ENCODE peak calls at places on chromosomes 13 and 19, in four cellular contexts. C, L, A and T are unnamed samples.
A peak's percentile ranks its signal among the peaks of the same experiment; 100 is the strongest.

GRCh38 chr19:46571495-46571894 is 29.6 kb upstream of the CALM3 start:
- DNase-seq in C (peak; percentile 91), A (peak; percentile 46), L (peak; percentile 72), T (peak; percentile 30)

GRCh38 chr13:113785051-113786010 is 26.3 kb downstream of the TMEM255B start:
- DNase-seq in C (no peak), A (peak; percentile 48), L (no peak), T (peak; percentile 81)

GRCh38 chr19:33397536-33398360 is 24.2 kb downstream of the CEBPG start:
- DNase-seq in A (no peak), C (no peak), L (peak; percentile 66), T (no peak)

GRCh38 chr13:57739089-57739488 is 107.5 kb downstream of the PCDH17 start:
- DNase-seq in C (peak; percentile 17), A (no peak), L (no peak), T (no peak)

GRCh38 chr13:113951246-113951999 is 22.5 kb downstream of the C13orf46 start:
- DNase-seq in L (peak; percentile 70), C (peak; percentile 79), A (peak; percentile 57), T (peak; percentile 80)

GRCh38 chr19:38649305-38650179 is 2.1 kb downstream of the ACTN4 start:
- DNase-seq in A (no peak), C (peak; percentile 49), L (no peak), T (peak; percentile 49)

GRCh38 chr19:42433503-42434260 is 6.5 kb upstream of the LIPE start:
- DNase-seq in C (peak; percentile 86), A (no peak), L (peak; percentile 88), T (peak; percentile 36)

GRCh38 chr13:40194204-40194806 is 472.1 kb downstream of the FOXO1 start:
- DNase-seq in C (no peak), A (no peak), L (no peak), T (peak; percentile 60)

GRCh38 chr13:27201661-27202060 is 30.1 kb upstream of the USP12 start:
- DNase-seq in A (no peak), L (no peak), C (no peak), T (peak; percentile 29)

GRCh38 chr19:32691952-32692726 is 518 bp downstream of the NUDT19 start:
- DNase-seq in L (peak; percentile 73), A (no peak), C (peak; percentile 65), T (peak; percentile 86)

GRCh38 chr13:54196684-54197083 is 1168.1 kb downstream of the OLFM4 start:
- DNase-seq in L (no peak), A (no peak), C (no peak), T (no peak)

GRCh38 chr13:100957741-100958140 is 283.1 kb upstream of the TMTC4 start:
- DNase-seq in A (no peak), L (no peak), C (no peak), T (no peak)

GRCh38 chr19:55454787-55455243 is 6.6 kb downstream of the ISOC2 start:
- DNase-seq in C (peak; percentile 85), L (peak; percentile 71), A (no peak), T (peak; percentile 70)

GRCh38 chr19:35793381-35794165 is 18.2 kb downstream of the ARHGAP33 start:
- DNase-seq in L (no peak), C (no peak), A (no peak), T (peak; percentile 88)

GRCh38 chr19:5288347-5288739 is 52.3 kb downstream of the PTPRS start:
- DNase-seq in L (no peak), C (no peak), A (no peak), T (peak; percentile 21)

GRCh38 chr13:46831588-46832194 is 34.7 kb upstream of the ESD start:
- DNase-seq in L (peak; percentile 61), A (peak; percentile 51), C (peak; percentile 71), T (peak; percentile 57)

GRCh38 chr13:94239135-94239534 is 240.3 kb downstream of the DCT start:
- DNase-seq in L (no peak), A (no peak), C (no peak), T (peak; percentile 85)

GRCh38 chr19:2775556-2776430 is 7.3 kb downstream of the SGTA start:
- DNase-seq in C (no peak), L (no peak), A (no peak), T (peak; percentile 35)

GRCh38 chr13:39684531-39685137 is 29.2 kb downstream of the COG6 start:
- DNase-seq in L (peak; percentile 64), A (peak; percentile 15), C (peak; percentile 72), T (peak; percentile 81)

GRCh38 chr13:39016789-39017188 is 21.1 kb downstream of the PROSER1 start:
- DNase-seq in A (peak; percentile 16), L (peak; percentile 68), C (peak; percentile 65), T (peak; percentile 38)

GRCh38 chr13:70370924-70371323 is 262.7 kb upstream of the KLHL1 start:
- DNase-seq in L (peak; percentile 28), A (no peak), C (peak; percentile 9), T (no peak)

GRCh38 chr19:49120325-49120683 is 960 bp downstream of the PPFIA3 start:
- DNase-seq in A (no peak), L (no peak), C (no peak), T (no peak)

GRCh38 chr19:18436651-18437478 is 1.1 kb downstream of the ISYNA1 start:
- DNase-seq in C (peak; percentile 96), L (peak; percentile 92), A (no peak), T (peak; percentile 85)

GRCh38 chr13:67408823-67409222 is 178.7 kb upstream of the PCDH9 start:
- DNase-seq in A (no peak), L (no peak), C (peak; percentile 2), T (no peak)

GRCh38 chr19:30217461-30217860 is 154.7 kb upstream of the ZNF536 start:
- DNase-seq in L (no peak), A (no peak), C (no peak), T (no peak)

GRCh38 chr13:100112186-100112838 is 23.4 kb downstream of the PCCA start:
- DNase-seq in L (no peak), C (no peak), A (no peak), T (no peak)

GRCh38 chr13:89925107-89925506 is 1422.4 kb upstream of the MIR17HG start:
- DNase-seq in A (peak; percentile 10), L (peak; percentile 57), C (peak; percentile 72), T (peak; percentile 42)

GRCh38 chr13:65907656-65908441 is 1322.3 kb downstream of the PCDH9 start:
- DNase-seq in A (no peak), L (no peak), C (no peak), T (no peak)

GRCh38 chr19:3516675-3517207 is 10.6 kb downstream of the FZR1 start:
- DNase-seq in C (no peak), A (no peak), L (no peak), T (no peak)

GRCh38 chr19:38588041-38588440 is 29.7 kb downstream of the MAP4K1 start:
- DNase-seq in C (no peak), L (no peak), A (no peak), T (no peak)

GRCh38 chr19:13073263-13073662 is 29.4 kb downstream of the LYL1 start:
- DNase-seq in L (no peak), C (no peak), A (no peak), T (no peak)

GRCh38 chr19:20565321-20566018 is at the start of gene ZNF737:
- DNase-seq in C (peak; percentile 99), L (peak; percentile 98), A (no peak), T (peak; percentile 94)

GRCh38 chr19:5097331-5097930 is 128.5 kb downstream of the KDM4B start:
- DNase-seq in A (no peak), L (no peak), C (no peak), T (no peak)

GRCh38 chr13:93284056-93284455 is 57.4 kb downstream of the GPC6 start:
- DNase-seq in L (no peak), C (no peak), A (no peak), T (no peak)

GRCh38 chr13:98878421-98879126 is 99.3 kb downstream of the DOCK9 start:
- DNase-seq in L (no peak), A (no peak), C (no peak), T (no peak)

GRCh38 chr13:29418026-29418425 is 177.5 kb downstream of the SLC7A1 start:
- DNase-seq in C (peak; percentile 17), L (no peak), A (no peak), T (no peak)

GRCh38 chr19:40443930-40444180 is 280 bp downstream of the SERTAD3 start:
- DNase-seq in A (no peak), L (no peak), C (peak; percentile 73), T (no peak)

GRCh38 chr13:76307157-76307556 is 579.0 kb downstream of the KCTD12 start:
- DNase-seq in A (no peak), L (peak; percentile 43), C (no peak), T (no peak)

GRCh38 chr19:9912551-9913236 is 23.6 kb downstream of the OLFM2 start:
- DNase-seq in A (no peak), L (no peak), C (no peak), T (no peak)
- H3K4me3 ChIP-seq in A (no peak overlapping the region), L (peak overlapping the region; percentile 66), C (peak overlapping the region; percentile 79), T (peak overlapping the region; percentile 64)

GRCh38 chr13:102260256-102260655 is 141.6 kb downstream of the FGF14 start:
- DNase-seq in A (no peak), L (no peak), C (peak; percentile 14), T (no peak)
- TF ChIP-seq EZH2phosphoT487 in A (no peak), L (no peak), C (no peak), T (no peak)

DNA sequence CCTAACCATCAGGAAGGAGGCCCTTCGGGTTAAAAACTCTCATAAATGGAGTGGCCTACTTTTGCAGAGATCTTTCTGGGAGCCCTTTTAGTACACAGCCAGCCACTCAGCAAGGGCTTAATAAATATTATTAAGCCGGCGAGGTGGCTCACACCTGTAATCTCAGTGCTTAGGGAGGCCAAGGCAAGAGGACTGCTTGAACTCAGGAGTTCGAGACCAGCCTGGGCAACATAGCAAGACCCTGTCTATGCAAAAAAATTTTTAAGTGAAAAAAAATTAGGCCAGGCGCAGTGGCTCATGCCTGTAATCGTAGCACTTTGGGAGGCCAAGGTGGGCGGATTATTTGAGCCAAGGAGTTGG is 810 bp upstream of the KANK2 start:
- DNase-seq in C (no peak), A (no peak), L (no peak), T (no peak)
- H2AFZ ChIP-seq in C (peak overlapping the region; percentile 73), A (no peak overlapping the region), L (no peak overlapping the region), T (peak overlapping the region; percentile 72)

DNA sequence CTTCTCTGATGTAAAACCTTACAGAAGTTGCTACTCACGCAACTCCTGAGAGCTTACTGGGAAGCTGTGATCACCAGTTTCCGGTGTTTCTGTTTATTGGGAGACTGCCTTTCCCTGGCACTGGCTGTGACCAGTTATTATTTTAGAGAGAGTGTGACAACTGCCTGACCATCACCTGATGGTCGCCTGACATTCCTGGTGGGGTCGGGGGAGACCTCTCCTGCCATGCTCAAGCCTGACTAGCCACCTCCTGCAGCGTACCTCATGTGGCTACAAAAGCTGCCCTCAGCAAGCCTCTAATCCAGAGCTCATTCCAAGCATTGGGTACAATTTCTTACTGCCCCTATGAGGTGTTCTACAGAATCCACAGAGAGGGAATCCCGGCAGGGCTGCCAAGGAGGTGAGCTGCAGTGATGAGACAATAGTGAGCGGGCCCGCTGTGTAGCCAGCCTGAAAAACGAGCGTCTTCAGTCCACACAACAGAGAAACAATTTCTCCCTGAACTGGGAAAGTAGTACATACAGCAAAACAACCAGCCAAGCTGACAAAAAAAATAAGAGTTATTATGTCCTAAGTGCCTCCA is 28.7 kb downstream of the GJA3 start:
- DNase-seq in L (no peak), A (no peak), C (no peak), T (no peak)
- H3K4me3 ChIP-seq in L (no peak overlapping the region), A (no peak overlapping the region), C (no peak overlapping the region), T (no peak overlapping the region)